ENCODE peak calls at places on chromosomes 12 and 14, in ten cellular contexts. J is right lobe of liver, D is psoas muscle, Q is fibroblast of mammary gland, E is GM20000, L is epithelial cell of esophagus, I is endothelial cell, U is tibial nerve, S is upper lobe of right lung, N is GM12865. T is an unnamed sample.
A peak's percentile ranks its signal among the peaks of the same experiment; 100 is the strongest.

GRCh38 chr12:48069253-48069652 is 36.6 kb downstream of the SENP1 start:
- DNase-seq in S (no peak), U (no peak), I (no peak), D (no peak), J (no peak), L (peak; percentile 89), N (no peak), Q (peak; percentile 34), E (no peak), T (no peak)

GRCh38 chr12:107349008-107349747 is 255.8 kb upstream of the CRY1 start:
- DNase-seq in L (peak; percentile 99), S (no peak), J (no peak), Q (peak; percentile 84), N (no peak), E (no peak), I (peak; percentile 9), D (no peak), U (peak; percentile 34), T (no peak)

GRCh38 chr14:63787995-63788946 is 60.4 kb upstream of the SGPP1 start:
- DNase-seq in E (no peak), N (no peak), J (no peak), S (no peak), L (no peak), D (no peak), Q (no peak), U (no peak), I (no peak), T (no peak)

GRCh38 chr12:29346764-29347421 is 34.1 kb downstream of the ERGIC2 start:
- DNase-seq in S (no peak), Q (no peak), D (no peak), N (no peak), E (no peak), I (no peak), U (no peak), J (no peak), L (no peak), T (no peak)

GRCh38 chr12:54373619-54374554 is 9.6 kb upstream of the GPR84 start:
- DNase-seq in L (peak; percentile 68), I (no peak), S (no peak), U (no peak), Q (no peak), D (peak; percentile 32), E (no peak), J (no peak), N (no peak), T (peak; percentile 58)

GRCh38 chr14:94560291-94560665 is 964 bp upstream of the SERPINA4 start:
- DNase-seq in S (no peak), N (no peak), U (no peak), J (peak; percentile 77), L (no peak), I (no peak), Q (no peak), E (no peak), D (no peak), T (no peak)

GRCh38 chr12:69969011-69969410 is 144.0 kb downstream of the MYRFL start:
- DNase-seq in I (no peak), D (no peak), S (no peak), L (no peak), Q (no peak), E (no peak), J (no peak), N (no peak), U (no peak), T (no peak)

GRCh38 chr14:90645842-90646443 is 170.3 kb downstream of the TTC7B start:
- DNase-seq in J (no peak), Q (no peak), L (peak; percentile 43), U (no peak), S (no peak), N (no peak), I (no peak), E (no peak), D (peak; percentile 63), T (no peak)

GRCh38 chr14:50961606-50962259 is 17.4 kb upstream of the PYGL start:
- DNase-seq in D (no peak), I (no peak), Q (peak; percentile 95), S (no peak), E (no peak), N (no peak), J (no peak), U (no peak), L (peak; percentile 59), T (no peak)

GRCh38 chr12:58884916-58885315 is 35.4 kb downstream of the LRIG3 start:
- DNase-seq in L (no peak), J (no peak), E (no peak), Q (no peak), N (no peak), I (no peak), D (no peak), S (no peak), U (no peak), T (no peak)

DNA sequence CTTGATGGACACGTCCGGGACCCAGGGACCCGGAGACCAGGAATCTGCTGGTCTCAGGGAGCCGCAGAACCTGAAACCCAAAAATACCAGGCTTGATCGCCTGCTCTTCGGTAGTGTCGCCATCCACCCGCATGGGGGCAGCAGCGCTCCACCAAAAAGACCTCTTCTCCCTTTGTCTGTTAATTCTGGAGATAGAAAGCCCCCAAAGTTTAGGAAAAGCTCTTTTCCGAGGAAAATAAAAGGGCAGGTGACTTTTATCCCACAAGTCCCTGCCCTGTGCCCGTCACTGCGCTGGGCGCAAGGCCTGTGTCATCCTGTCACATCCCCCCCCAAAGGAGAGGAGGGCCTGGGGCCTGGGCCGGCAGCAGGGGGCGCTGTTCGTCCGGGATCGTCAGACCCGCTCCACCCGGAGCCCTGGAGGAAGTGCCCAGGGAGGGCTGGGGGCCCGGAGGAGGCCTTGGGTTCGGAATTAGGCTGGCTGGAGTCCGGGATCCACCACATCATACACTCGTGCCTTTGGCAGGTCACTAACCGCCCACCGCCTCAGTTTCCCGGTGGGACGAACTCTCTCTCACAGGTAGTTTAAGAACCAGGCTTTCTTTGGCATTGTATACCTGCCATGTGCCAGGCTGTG is 31.9 kb downstream of the DAD1 start:
- DNase-seq in S (peak; percentile 94), E (peak; percentile 69), D (peak; percentile 83), U (peak; percentile 53), Q (peak; percentile 67), I (peak; percentile 91), N (peak; percentile 90), L (peak; percentile 72), J (peak; percentile 85), T (peak; percentile 93)
- TF ChIP-seq CTCF in S (peak; percentile 98), E (peak; percentile 85), D (peak; percentile 97), U (peak; percentile 95), Q (peak; percentile 75), I (peak; percentile 100), N (peak; percentile 59), L (peak; percentile 82), J (peak; percentile 100), T (peak; percentile 100)

DNA sequence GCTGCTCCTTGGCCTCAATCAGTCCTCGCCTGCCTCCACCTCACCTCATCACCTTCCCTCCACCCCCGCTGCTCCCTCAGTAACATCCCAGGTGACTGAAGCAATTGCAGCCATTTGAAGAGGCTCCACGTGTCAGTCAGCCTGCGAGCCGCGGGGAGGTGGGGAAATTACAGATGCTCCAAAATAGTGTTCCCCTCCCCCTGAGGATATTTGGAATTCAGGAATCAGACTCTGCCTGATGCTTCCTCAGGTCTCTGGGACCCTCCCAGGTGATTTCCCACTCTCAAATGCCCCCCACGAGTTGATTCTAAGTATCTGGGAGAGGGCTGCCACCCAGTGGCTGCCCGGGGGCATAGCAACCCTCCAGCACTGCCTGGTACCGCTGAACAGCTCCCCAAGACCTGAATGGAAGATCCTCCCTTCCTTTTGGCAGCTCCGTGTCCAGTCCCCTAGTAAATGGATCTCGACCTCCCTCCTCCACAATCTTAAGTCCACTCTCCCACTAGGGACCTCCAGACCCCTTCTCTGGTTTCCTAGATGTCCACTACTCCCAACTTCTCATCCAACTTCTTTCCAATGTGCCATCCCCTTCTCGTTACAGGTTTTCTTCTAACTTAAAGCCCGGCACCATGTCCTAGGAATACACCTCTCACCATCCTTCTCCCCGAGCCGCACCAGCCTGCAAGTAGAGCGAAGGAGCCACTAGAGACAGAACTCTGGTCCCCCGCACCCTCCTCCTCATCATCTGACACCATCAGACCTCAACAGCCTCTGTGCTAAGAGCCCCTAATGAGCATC is 1.4 kb upstream of the ASIC1 start:
- DNase-seq in S (no peak), U (no peak), J (no peak), E (peak; percentile 92), L (peak; percentile 63), I (peak; percentile 59), N (peak; percentile 64), D (no peak), Q (peak; percentile 54), T (peak; percentile 74)
- TF ChIP-seq CTCF in S (peak; percentile 95), U (peak; percentile 93), J (peak; percentile 88), E (peak; percentile 85), L (peak; percentile 99), I (peak; percentile 83), N (peak; percentile 98), D (peak; percentile 85), Q (peak; percentile 96), T (peak; percentile 98)

DNA sequence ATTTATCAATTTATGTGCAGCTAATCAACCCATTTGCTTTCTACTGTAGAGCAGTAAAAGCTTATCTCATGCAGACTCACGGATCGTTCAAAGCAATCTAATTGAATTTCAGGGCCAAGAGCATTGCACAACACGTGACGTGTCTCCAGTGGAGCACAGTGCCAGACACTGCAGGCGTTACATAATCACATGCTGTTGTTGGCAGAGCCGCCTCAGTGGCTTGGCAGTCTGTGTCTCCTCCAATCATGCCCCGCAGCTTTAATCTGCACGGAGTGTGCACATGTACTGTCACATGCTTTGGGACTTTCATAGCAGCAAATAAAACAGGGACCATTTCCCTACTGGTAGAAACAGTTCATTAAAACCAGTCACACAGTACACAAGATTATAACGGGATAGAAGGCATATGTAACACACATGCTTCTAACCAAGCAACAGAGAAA is 309.3 kb downstream of the ITPR2 start:
- DNase-seq in D (peak; percentile 85), J (peak; percentile 95), N (no peak), U (peak; percentile 88), I (no peak), E (no peak), Q (peak; percentile 97), L (peak; percentile 97), S (peak; percentile 90), T (no peak)
- TF ChIP-seq CTCF in D (no peak), J (peak; percentile 42), N (no peak), U (no peak), I (no peak), E (no peak), Q (no peak), L (no peak), S (no peak), T (no peak)

DNA sequence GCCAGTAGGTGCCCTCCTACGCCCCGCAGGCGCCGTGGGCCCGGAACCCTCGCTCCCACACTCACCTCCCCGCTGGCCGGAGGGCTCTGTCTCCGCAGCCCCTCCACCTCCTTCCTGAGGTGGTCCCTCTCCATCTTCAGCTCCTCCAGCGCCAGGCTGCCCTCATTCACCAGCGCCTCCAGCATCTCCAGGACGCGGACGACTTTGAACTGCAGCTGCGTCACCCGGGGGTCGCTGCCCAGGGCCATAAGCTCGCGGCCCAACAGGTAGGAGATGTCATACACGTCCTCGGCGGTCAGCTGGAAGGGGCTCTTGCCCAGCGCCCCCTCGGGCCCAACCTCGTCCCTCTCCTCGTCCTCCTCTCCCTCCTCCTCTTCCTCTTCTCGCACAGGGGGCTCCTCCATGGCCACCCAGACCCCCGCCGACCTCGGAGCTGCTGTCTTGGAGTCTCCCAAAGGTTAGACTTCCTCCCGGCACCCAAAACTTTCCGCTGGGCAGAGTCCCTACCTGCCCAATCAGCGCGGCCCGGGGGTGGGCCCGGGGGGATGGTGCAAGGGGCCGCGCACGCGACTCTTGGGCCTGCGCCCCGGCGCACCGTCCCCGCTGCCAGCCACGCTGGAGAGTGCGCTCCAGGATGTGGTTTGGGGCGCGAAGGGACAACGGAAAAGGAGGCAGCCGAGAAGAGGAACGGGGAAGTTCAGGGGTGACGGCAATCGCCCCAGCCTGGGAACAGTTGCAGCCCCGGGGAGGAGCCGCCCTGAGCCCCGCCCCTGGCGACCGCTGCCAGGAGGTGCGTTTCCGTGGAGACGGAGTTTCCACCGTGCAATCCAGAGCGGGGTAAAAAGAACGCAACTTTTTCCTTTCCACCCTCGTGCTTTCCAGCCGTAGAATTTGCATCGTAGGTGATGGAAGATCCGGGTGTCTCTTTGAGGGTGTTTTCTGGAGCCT is at the start of gene RILPL2:
- DNase-seq in J (peak; percentile 91), L (peak; percentile 87), D (peak; percentile 89), I (peak; percentile 73), N (peak; percentile 97), U (peak; percentile 83), Q (peak; percentile 74), E (peak; percentile 90), S (peak; percentile 97), T (peak; percentile 95)
- TF ChIP-seq CTCF in J (no peak), L (no peak), D (no peak), I (no peak), N (no peak), U (no peak), Q (no peak), E (no peak), S (no peak), T (no peak)

T was measured in activated CD8-positive, alpha-beta T cell treated with anti-CD3 and anti-CD28 coated beads for 36 hours.